ENCODE peak calls at places on chromosomes 1 and 21, in seven cellular contexts. L is stimulated activated effector memory CD8-positive, alpha-beta T cell treated with anti-CD3 and anti-CD28 coated beads, Interleukin-12 subunit alpha, Interleukin-12 subunit beta, amount 100 ng/mL, for 72 hours; K is hippocampal formation; U is glutamatergic neuron; T is glomerular endothelial cell; Q is T-helper 2 cell; X is fibroblast of the conjunctiva. B is an unnamed sample.
A peak's percentile ranks its signal among the peaks of the same experiment; 100 is the strongest.

GRCh38 chr1:44907909-44908308 is 64.9 kb upstream of the PTCH2 start:
- DNase-seq in T (no peak), X (no peak), Q (no peak), L (no peak), U (no peak), K (no peak), B (no peak)

GRCh38 chr1:109272831-109273547 is 10.0 kb downstream of the PSRC1 start:
- DNase-seq in U (no peak), T (no peak), X (no peak), L (no peak), K (no peak), Q (no peak), B (no peak)

GRCh38 chr21:45416619-45417018 is 11.7 kb downstream of the COL18A1 start:
- DNase-seq in Q (no peak), U (peak; percentile 13), X (no peak), T (no peak), L (no peak), K (no peak), B (no peak)

GRCh38 chr21:40902299-40902698 is 55.3 kb upstream of the DSCAM start:
- DNase-seq in K (peak; percentile 58), L (no peak), Q (no peak), U (no peak), X (no peak), T (no peak), B (no peak)

GRCh38 chr1:86852737-86853408 is 61.1 kb downstream of the SELENOF start:
- DNase-seq in Q (no peak), L (no peak), K (no peak), U (no peak), X (no peak), T (no peak), B (no peak)

GRCh38 chr1:156815307-156815826 is 1.3 kb downstream of the SH2D2A start:
- DNase-seq in Q (no peak), K (no peak), L (no peak), X (no peak), U (peak; percentile 49), T (no peak), B (peak; percentile 39)

GRCh38 chr21:42315296-42315891 is at the start of gene TFF3:
- DNase-seq in Q (no peak), K (no peak), L (no peak), T (no peak), X (no peak), U (no peak), B (no peak)

GRCh38 chr21:42062543-42063022 is 8.5 kb upstream of the UMODL1 start:
- DNase-seq in X (no peak), Q (peak; percentile 65), L (peak; percentile 79), K (no peak), U (no peak), T (no peak), B (no peak)

GRCh38 chr1:205667909-205668643 is 12.2 kb downstream of the SLC45A3 start:
- DNase-seq in K (peak; percentile 38), L (no peak), X (no peak), T (no peak), U (no peak), Q (no peak), B (no peak)

GRCh38 chr1:22250724-22251123 is 107.8 kb upstream of the WNT4 start:
- DNase-seq in X (no peak), K (no peak), U (no peak), L (no peak), T (no peak), Q (no peak), B (no peak)

GRCh38 chr1:110076789-110077500 is 6.5 kb upstream of the ALX3 start:
- DNase-seq in K (no peak), Q (no peak), X (no peak), L (no peak), U (no peak), T (no peak), B (no peak)

GRCh38 chr1:234478481-234479309 is at the start of gene TARBP1:
- DNase-seq in K (peak; percentile 67), U (peak; percentile 83), L (peak; percentile 87), T (no peak), X (no peak), Q (peak; percentile 33), B (peak; percentile 20)

GRCh38 chr1:29974345-29974744 is 738.0 kb downstream of the PTPRU start:
- DNase-seq in L (peak; percentile 18), X (peak; percentile 20), Q (no peak), K (no peak), U (no peak), T (peak; percentile 47), B (peak; percentile 73)